ENCODE peak calls at places on chromosomes 7 and 10, in eight cellular contexts. D is transverse colon, O is HepG2, Q is fibroblast of lung, C is mammary epithelial cell, P is PC-9, J is RWPE2, M is OCI-LY7. B is an unnamed sample.
A peak's percentile ranks its signal among the peaks of the same experiment; 100 is the strongest.

GRCh38 chr7:54839538-54840213 is 80.7 kb upstream of the SEC61G start:
- DNase-seq in D (peak; percentile 35), O (peak; percentile 20), Q (peak; percentile 77), C (peak; percentile 73), P (peak; percentile 95), J (peak; percentile 80), M (no peak), B (no peak)

GRCh38 chr7:69091476-69091875 is 506.8 kb upstream of the AUTS2 start:
- DNase-seq in D (no peak), O (no peak), Q (no peak), C (no peak), P (no peak), J (no peak), M (no peak), B (no peak)

GRCh38 chr7:98460902-98461301 is 60.0 kb upstream of the BAIAP2L1 start:
- DNase-seq in D (no peak), O (no peak), Q (no peak), C (no peak), P (no peak), J (no peak), M (no peak), B (no peak)

GRCh38 chr7:44196450-44196872 is 4.3 kb upstream of the YKT6 start:
- DNase-seq in D (no peak), O (peak; percentile 21), Q (peak; percentile 62), C (no peak), P (peak; percentile 48), J (peak; percentile 6), M (peak; percentile 75), B (peak; percentile 19)

GRCh38 chr10:19817251-19818046 is 1.2 kb downstream of the PLXDC2 start:
- DNase-seq in D (peak; percentile 43), O (no peak), Q (peak; percentile 34), C (peak; percentile 60), P (no peak), J (no peak), M (no peak), B (no peak)

GRCh38 chr7:148337166-148337565 is 253.4 kb upstream of the C7orf33 start:
- DNase-seq in D (no peak), O (no peak), Q (no peak), C (no peak), P (no peak), J (no peak), M (no peak), B (no peak)

GRCh38 chr7:126686474-126686873 is 566.3 kb downstream of the GRM8 start:
- DNase-seq in D (no peak), O (no peak), Q (no peak), C (no peak), P (no peak), J (no peak), M (no peak), B (no peak)

GRCh38 chr10:122263971-122264370 is 7.1 kb upstream of the BTBD16 start:
- DNase-seq in D (no peak), O (peak; percentile 69), Q (peak; percentile 85), C (peak; percentile 59), P (peak; percentile 58), J (no peak), M (no peak), B (no peak)

GRCh38 chr10:118991326-118991725 is 38.2 kb upstream of the NANOS1 start:
- DNase-seq in D (no peak), O (no peak), Q (no peak), C (no peak), P (no peak), J (no peak), M (no peak), B (no peak)

GRCh38 chr7:39405591-39405990 is 160.6 kb upstream of the YAE1 start:
- DNase-seq in D (no peak), O (no peak), Q (no peak), C (no peak), P (no peak), J (no peak), M (no peak), B (no peak)

GRCh38 chr7:12801107-12801506 is 113.7 kb downstream of the ARL4A start:
- DNase-seq in D (peak; percentile 84), O (no peak), Q (no peak), C (no peak), P (peak; percentile 65), J (no peak), M (no peak), B (no peak)

GRCh38 chr7:105006367-105007139 is 7.5 kb upstream of the KMT2E start:
- DNase-seq in D (peak; percentile 67), O (no peak), Q (no peak), C (peak; percentile 20), P (peak; percentile 51), J (no peak), M (no peak), B (no peak)

GRCh38 chr7:105001652-105002184 is 12.3 kb upstream of the KMT2E start:
- DNase-seq in D (no peak), O (no peak), Q (no peak), C (no peak), P (no peak), J (no peak), M (no peak), B (no peak)

GRCh38 chr7:105000927-105001336 is 13.1 kb upstream of the KMT2E start:
- DNase-seq in D (no peak), O (no peak), Q (no peak), C (no peak), P (no peak), J (no peak), M (no peak), B (no peak)

GRCh38 chr7:105003275-105003674 is 10.7 kb upstream of the KMT2E start:
- DNase-seq in D (peak; percentile 54), O (no peak), Q (peak; percentile 77), C (peak; percentile 76), P (peak; percentile 34), J (no peak), M (no peak), B (no peak)

DNA sequence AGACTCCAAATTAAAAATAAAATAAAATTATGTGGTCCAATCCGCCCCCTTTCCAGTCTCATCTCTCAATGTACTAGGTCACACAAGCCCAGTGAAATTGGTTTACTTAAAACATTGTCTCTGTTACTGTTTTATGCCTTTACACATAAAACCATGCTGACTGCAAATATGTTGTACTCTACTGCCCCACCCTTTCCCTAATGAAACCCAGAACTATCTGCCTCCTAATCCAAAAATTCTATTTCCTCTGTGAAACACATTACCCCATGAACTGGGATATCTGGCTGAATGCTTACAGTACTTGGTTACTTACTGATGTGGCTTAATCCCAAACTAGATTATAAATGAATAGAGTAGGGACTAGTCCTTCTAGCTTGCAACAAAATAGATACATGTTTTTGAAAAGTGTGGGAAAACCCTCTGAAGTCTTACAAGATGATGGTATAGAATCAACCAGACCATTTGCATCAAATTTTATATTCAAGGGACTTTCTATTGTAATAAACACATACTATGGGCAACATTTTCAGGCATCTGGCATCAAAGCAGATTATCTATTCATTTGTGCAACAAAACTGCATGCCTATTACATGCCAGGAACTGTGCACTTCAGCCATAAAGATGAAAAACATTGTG is 10.0 kb upstream of the KMT2E start:
- DNase-seq in D (no peak), O (no peak), Q (no peak), C (no peak), P (no peak), J (no peak), M (no peak), B (no peak)
- H3K4me1 ChIP-seq in D (peaks cover 99% of the 10 kb centered on the region), O (peaks cover 83% of the 10 kb centered on the region), Q (peaks cover 3% of the 10 kb centered on the region), C (peaks cover 44% of the 10 kb centered on the region), P (peaks cover 39% of the 10 kb centered on the region), J (peaks cover 43% of the 10 kb centered on the region), M (peaks cover 60% of the 10 kb centered on the region), B (peaks cover 98% of the 10 kb centered on the region)

GRCh38 chr7:159067870-159068787 is 76.5 kb downstream of the VIPR2 start:
- DNase-seq in D (peak; percentile 27), O (no peak), Q (no peak), C (no peak), P (no peak), J (peak; percentile 33), M (no peak), B (no peak)
- H3K4me3 ChIP-seq in D (no peak overlapping the region), O (no peak overlapping the region), Q (no peak overlapping the region), C (no peak overlapping the region), P (no peak overlapping the region), J (no peak overlapping the region), M (no peak overlapping the region), B (no peak overlapping the region)

DNA sequence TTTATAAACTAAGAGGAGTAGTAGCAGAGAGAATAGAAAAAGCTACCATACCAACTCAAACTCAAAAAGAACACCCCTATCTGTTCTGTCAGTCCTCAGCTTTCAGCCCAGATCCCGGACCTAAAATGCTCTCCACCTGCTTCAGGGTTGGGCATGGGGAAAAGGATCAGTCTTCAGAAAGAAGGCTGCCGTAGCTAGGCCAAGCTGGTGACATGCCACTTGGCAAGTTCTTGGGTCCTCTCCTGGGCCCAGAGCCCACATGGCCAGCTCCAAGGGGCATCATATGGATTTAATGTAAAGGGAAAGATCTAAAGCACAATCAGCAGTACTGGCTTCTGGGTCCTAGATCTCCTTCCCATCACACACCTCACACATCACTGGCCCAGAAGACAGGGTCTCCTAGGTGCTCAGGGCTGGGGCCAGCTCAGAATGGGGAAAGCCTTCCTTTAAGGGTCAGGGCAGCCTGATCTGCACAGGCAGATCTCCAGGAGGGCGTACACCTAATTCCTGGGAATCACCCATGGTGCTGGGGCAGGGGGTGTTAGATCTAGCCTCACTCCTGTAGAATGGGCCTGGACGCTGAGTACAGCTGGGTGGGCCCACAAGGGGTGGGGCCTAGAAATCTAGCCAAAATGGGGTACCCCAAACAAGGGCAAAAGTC is 2.5 kb downstream of the VAX1 start:
- DNase-seq in D (no peak), O (no peak), Q (no peak), C (no peak), P (no peak), J (no peak), M (no peak), B (no peak)
- H3K4me1 ChIP-seq in D (peaks cover 54% of the 10 kb centered on the region), O (peaks cover 10% of the 10 kb centered on the region), Q (no peaks in the 10 kb centered on the region), C (peaks cover 17% of the 10 kb centered on the region), P (no peaks in the 10 kb centered on the region), J (no peaks in the 10 kb centered on the region), M (no peaks in the 10 kb centered on the region), B (peaks cover 19% of the 10 kb centered on the region)

DNA sequence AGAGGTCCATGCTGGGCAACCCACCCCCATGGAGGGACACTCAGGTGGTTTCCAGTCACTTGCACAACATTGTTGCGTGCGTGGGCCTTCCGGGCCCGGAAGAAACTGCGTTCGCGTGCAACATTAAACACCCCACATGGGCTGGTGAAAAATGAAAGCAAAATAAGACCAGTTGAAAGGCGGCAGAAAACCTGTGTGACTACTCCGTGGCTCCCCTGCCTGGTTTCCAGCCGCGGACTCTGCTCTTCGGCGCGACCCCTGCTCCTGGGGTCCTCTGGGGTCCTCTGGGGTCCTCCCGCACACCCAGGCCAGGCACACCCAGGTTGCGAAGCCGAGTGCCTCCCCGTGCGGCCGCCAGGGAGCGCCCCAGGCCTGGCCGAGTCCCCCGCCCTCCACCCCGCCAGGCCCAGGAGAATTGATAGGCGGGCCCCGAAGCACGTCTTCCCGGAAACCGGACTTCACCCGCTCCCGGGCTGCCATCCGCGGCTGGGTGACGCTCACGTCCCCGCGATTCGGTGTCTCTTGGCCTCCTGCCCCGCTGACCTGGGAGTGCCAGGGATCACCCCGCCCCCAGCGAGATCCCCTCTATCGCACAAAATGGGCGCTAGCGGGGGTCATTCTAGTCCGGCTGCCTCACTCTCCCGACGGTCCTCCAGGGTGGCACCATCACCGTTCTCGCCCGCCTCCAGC is 1.9 kb upstream of the SH2D4B start:
- DNase-seq in D (peak; percentile 85), O (no peak), Q (peak; percentile 41), C (peak; percentile 34), P (peak; percentile 80), J (no peak), M (peak; percentile 79), B (peak; percentile 80)
- H3K4me3 ChIP-seq in D (peak overlapping the region; percentile 30), O (no peak overlapping the region), Q (no peak overlapping the region), C (peak overlapping the region; percentile 50), P (peak overlapping the region; percentile 67), J (peak overlapping the region; percentile 24), M (peak overlapping the region; percentile 58), B (peak overlapping the region; percentile 73)